ENCODE peak calls at places on chromosome 1, in seven cellular contexts. T is NCI-H1105; P is hepatocyte; S is type B pancreatic cell; X is T-helper 2 cell; O is BJ; Q is naive thymus-derived CD8-positive, alpha-beta T cell. Y is an unnamed sample.

GRCh38 chr1:244664353-244664752 is 11.4 kb downstream of the DESI2 start:
- DNase-seq in O (no peak), T (no peak), S (no peak), P (no peak), Q (no peak), X (no peak), Y (no peak)

GRCh38 chr1:244319283-244320132 is 132.2 kb downstream of the ADSS2 start:
- DNase-seq in O (peak; percentile 59), Q (no peak), X (peak; percentile 77), S (no peak), T (no peak), P (no peak), Y (no peak)

GRCh38 chr1:44108241-44108640 is 10.4 kb upstream of the KLF17 start:
- DNase-seq in X (no peak), T (no peak), P (no peak), S (no peak), Q (no peak), O (peak; percentile 10), Y (no peak)

GRCh38 chr1:241336335-241336734 is 20.7 kb downstream of the RGS7 start:
- DNase-seq in O (no peak), P (peak; percentile 10), Q (no peak), T (no peak), S (no peak), X (no peak), Y (no peak)

GRCh38 chr1:75426688-75427087 is 184.2 kb downstream of the SLC44A5 start:
- DNase-seq in S (no peak), O (no peak), P (no peak), X (no peak), Q (no peak), T (no peak), Y (no peak)

GRCh38 chr1:78673120-78673519 is 23.5 kb downstream of the IFI44 start:
- DNase-seq in S (no peak), O (no peak), Q (peak; percentile 11), P (peak; percentile 21), T (peak; percentile 12), X (no peak), Y (no peak)

GRCh38 chr1:101820080-101820479 is 176.6 kb downstream of the OLFM3 start:
- DNase-seq in P (peak; percentile 68), T (peak; percentile 62), Q (no peak), O (no peak), X (no peak), S (no peak), Y (no peak)

GRCh38 chr1:152251391-152251790 is 27.4 kb upstream of the HRNR start:
- DNase-seq in O (no peak), X (no peak), Q (no peak), T (no peak), S (no peak), P (no peak), Y (no peak)

GRCh38 chr1:33131191-33131590 is 50.2 kb downstream of the AZIN2 start:
- DNase-seq in Q (no peak), O (no peak), T (no peak), S (no peak), P (no peak), X (no peak), Y (no peak)

GRCh38 chr1:241531195-241532172 is 694 bp upstream of the KMO start:
- DNase-seq in P (peak; percentile 71), Q (peak; percentile 73), X (peak; percentile 48), O (peak; percentile 28), T (peak; percentile 24), S (no peak), Y (no peak)

GRCh38 chr1:22978299-22978698 is 5.6 kb upstream of the LACTBL1 start:
- DNase-seq in S (no peak), P (no peak), Q (no peak), X (no peak), O (no peak), T (no peak), Y (no peak)

GRCh38 chr1:53634571-53634979 is 104.4 kb downstream of the GLIS1 start:
- DNase-seq in O (no peak), Q (no peak), T (no peak), X (no peak), P (no peak), S (peak; percentile 48), Y (no peak)

GRCh38 chr1:210222288-210223006 is 10.1 kb upstream of the SERTAD4 start:
- DNase-seq in S (no peak), Q (no peak), P (peak; percentile 41), X (no peak), O (no peak), T (no peak), Y (no peak)

GRCh38 chr1:234957330-234958065 is 171.1 kb downstream of the TOMM20 start:
- DNase-seq in X (no peak), Q (no peak), O (no peak), T (no peak), S (peak; percentile 77), P (peak; percentile 85), Y (no peak)

GRCh38 chr1:179788259-179788658 is 45.2 kb downstream of the FAM163A start:
- DNase-seq in X (no peak), Q (no peak), P (no peak), S (no peak), O (no peak), T (no peak), Y (no peak)